ENCODE peak calls at places on chromosomes 16 and 17, in nine cellular contexts. K is upper lobe of right lung, S is colonic mucosa, Q is gastrocnemius medialis, G is keratinocyte, P is tibial nerve, N is stomach, Z is A549, B is transverse colon. W is an unnamed sample.

GRCh38 chr16:12124742-12125141 is 148.2 kb downstream of the SNX29 start:
- DNase-seq in P (no peak), G (no peak), S (no peak), K (no peak), B (no peak), Q (no peak), Z (no peak), N (no peak), W (no peak)

GRCh38 chr17:35011671-35012216 is 31.4 kb downstream of the LIG3 start:
- DNase-seq in Q (peak; percentile 63), Z (no peak), S (no peak), N (no peak), P (no peak), G (no peak), B (no peak), K (no peak), W (no peak)

GRCh38 chr16:5551909-5552308 is 454.3 kb upstream of the EEF2KMT start:
- DNase-seq in Z (no peak), Q (no peak), G (no peak), P (no peak), B (no peak), K (no peak), S (no peak), N (no peak), W (no peak)

GRCh38 chr17:63853260-63853659 is 10.8 kb upstream of the SMARCD2 start:
- DNase-seq in Z (no peak), G (no peak), B (no peak), Q (no peak), S (no peak), P (no peak), K (no peak), N (no peak), W (no peak)

GRCh38 chr16:12314786-12315185 is 338.3 kb downstream of the SNX29 start:
- DNase-seq in B (no peak), Q (no peak), S (no peak), Z (no peak), N (no peak), G (peak; percentile 33), P (no peak), K (no peak), W (no peak)

GRCh38 chr16:24257965-24258364 is 1.8 kb downstream of the CACNG3 start:
- DNase-seq in P (no peak), K (no peak), N (no peak), Z (peak; percentile 7), S (no peak), Q (no peak), B (no peak), G (no peak), W (no peak)

GRCh38 chr16:66651965-66652364 is 44.6 kb downstream of the CMTM4 start:
- DNase-seq in S (no peak), N (peak; percentile 32), Q (no peak), K (peak; percentile 37), Z (no peak), B (no peak), P (no peak), G (no peak), W (no peak)

GRCh38 chr16:2090819-2091721 is 43.3 kb downstream of the TSC2 start:
- DNase-seq in K (peak; percentile 92), Z (peak; percentile 66), N (peak; percentile 94), S (peak; percentile 91), Q (peak; percentile 66), B (peak; percentile 93), G (peak; percentile 41), P (peak; percentile 36), W (peak; percentile 92)

GRCh38 chr16:27482397-27483082 is 67.2 kb downstream of the GTF3C1 start:
- DNase-seq in G (no peak), P (no peak), S (no peak), Q (peak; percentile 46), Z (no peak), N (no peak), B (no peak), K (no peak), W (no peak)

GRCh38 chr16:69823831-69824563 is 61.9 kb downstream of the WWP2 start:
- DNase-seq in B (peak; percentile 26), N (peak; percentile 69), Q (no peak), S (no peak), K (peak; percentile 62), G (no peak), Z (no peak), P (no peak), W (no peak)

GRCh38 chr16:27759301-27759871 is 209.4 kb downstream of the KATNIP start:
- DNase-seq in Q (no peak), B (no peak), N (no peak), Z (no peak), K (no peak), P (no peak), G (no peak), S (no peak), W (no peak)

GRCh38 chr16:83813818-83814653 is 6.3 kb downstream of the HSBP1 start:
- DNase-seq in G (no peak), Z (peak; percentile 40), S (no peak), N (no peak), P (peak; percentile 36), Q (no peak), B (peak; percentile 52), K (no peak), W (no peak)

GRCh38 chr17:42132941-42133340 is 10.3 kb downstream of the HSPB9 start:
- DNase-seq in S (peak; percentile 77), N (peak; percentile 81), B (peak; percentile 77), Q (peak; percentile 53), P (no peak), K (peak; percentile 89), Z (no peak), G (no peak), W (peak; percentile 78)

GRCh38 chr16:65125322-65125721 is 3.5 kb upstream of the CDH11 start:
- DNase-seq in N (no peak), Z (no peak), P (no peak), Q (no peak), S (no peak), K (no peak), G (no peak), B (no peak), W (no peak)
- H3K4me3 ChIP-seq in N (no peak overlapping the region), Z (no peak overlapping the region), P (no peak overlapping the region), Q (no peak overlapping the region), S (no peak overlapping the region), K (no peak overlapping the region), G (no peak overlapping the region), B (no peak overlapping the region), W (no peak overlapping the region)

GRCh38 chr16:86965331-86965730 is 351.9 kb downstream of the C16orf95 start:
- DNase-seq in B (no peak), Z (no peak), S (no peak), P (no peak), G (no peak), Q (no peak), K (no peak), N (no peak), W (no peak)

GRCh38 chr16:86965840-86966239 is 351.4 kb downstream of the C16orf95 start:
- DNase-seq in P (no peak), Z (no peak), K (no peak), B (no peak), S (no peak), G (no peak), N (no peak), Q (no peak), W (no peak)

GRCh38 chr16:86962913-86963312 is 354.3 kb downstream of the C16orf95 start:
- DNase-seq in Z (no peak), P (no peak), S (no peak), G (no peak), B (no peak), Q (no peak), K (no peak), N (no peak), W (no peak)

GRCh38 chr16:86963600-86964575 is 353.3 kb downstream of the C16orf95 start:
- DNase-seq in P (no peak), N (no peak), S (no peak), B (no peak), Z (no peak), K (no peak), Q (no peak), G (no peak), W (no peak)

DNA sequence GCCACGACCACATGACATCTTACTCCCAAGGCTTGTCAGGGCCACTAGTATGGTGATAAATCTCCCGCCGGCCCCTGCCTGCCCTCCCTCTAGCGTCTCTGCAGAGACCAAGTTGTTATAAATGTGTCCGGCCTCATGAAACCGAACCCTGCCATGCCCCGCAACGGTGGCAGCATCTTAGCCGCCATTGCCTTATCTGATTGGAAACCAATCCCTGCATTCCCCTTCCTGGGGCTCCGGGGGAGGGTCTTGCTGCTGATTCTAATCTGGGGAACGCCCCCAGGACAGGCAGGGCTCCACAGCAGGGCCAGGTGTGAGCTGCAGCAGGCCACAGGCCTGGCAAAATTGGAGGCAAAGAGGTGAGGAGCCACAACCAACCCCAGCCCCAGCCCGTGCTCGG is 352.3 kb downstream of the C16orf95 start:
- DNase-seq in K (no peak), S (no peak), G (no peak), B (no peak), P (no peak), Q (no peak), Z (no peak), N (no peak), W (no peak)
- H3K4me1 ChIP-seq in K (no peaks in the 10 kb centered on the region), S (no peaks in the 10 kb centered on the region), G (no peaks in the 10 kb centered on the region), B (no peaks in the 10 kb centered on the region), P (no peaks in the 10 kb centered on the region), Q (no peaks in the 10 kb centered on the region), Z (no peaks in the 10 kb centered on the region), N (no peaks in the 10 kb centered on the region), W (no peaks in the 10 kb centered on the region)

DNA sequence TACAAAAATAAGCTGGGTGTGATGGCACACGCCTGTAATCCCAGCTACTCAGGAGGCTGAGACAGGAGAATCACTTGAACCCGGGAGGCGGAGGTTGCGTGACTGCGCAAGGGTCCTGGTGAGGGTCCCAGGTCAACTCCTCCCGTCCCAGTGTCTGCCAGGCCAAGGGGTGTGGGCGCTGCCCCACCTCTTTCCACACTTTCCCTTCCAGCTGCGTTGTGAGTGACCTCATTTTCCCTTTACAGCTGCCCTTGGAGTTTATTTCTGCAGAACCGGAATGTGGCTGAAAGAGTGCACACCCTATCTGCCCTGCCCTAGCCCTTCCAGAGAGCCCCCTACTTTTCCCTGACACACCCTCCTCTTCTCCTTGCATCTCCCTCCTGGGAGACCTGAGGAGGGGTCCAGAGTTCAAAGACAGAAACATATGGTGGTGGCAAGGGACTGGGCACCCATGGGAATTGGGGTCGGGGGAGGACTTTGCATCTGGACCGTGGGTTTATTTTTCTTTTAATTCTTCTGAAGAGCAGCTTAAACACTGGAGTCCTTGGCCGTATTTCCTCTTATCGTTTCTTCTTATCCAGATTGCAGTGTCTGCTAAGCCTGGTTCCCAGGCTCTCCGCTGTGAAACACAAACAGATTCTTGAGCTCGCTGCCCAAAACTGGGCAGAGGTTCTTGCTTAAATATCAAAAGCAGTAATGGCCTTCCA is 20.9 kb downstream of the MRC2 start:
- DNase-seq in P (no peak), N (no peak), K (peak; percentile 16), S (no peak), G (no peak), Q (no peak), B (no peak), Z (no peak), W (no peak)
- H3K4me3 ChIP-seq in P (no peak overlapping the region), N (no peak overlapping the region), K (no peak overlapping the region), S (no peak overlapping the region), G (no peak overlapping the region), Q (no peak overlapping the region), B (no peak overlapping the region), Z (no peak overlapping the region), W (no peak overlapping the region)

DNA sequence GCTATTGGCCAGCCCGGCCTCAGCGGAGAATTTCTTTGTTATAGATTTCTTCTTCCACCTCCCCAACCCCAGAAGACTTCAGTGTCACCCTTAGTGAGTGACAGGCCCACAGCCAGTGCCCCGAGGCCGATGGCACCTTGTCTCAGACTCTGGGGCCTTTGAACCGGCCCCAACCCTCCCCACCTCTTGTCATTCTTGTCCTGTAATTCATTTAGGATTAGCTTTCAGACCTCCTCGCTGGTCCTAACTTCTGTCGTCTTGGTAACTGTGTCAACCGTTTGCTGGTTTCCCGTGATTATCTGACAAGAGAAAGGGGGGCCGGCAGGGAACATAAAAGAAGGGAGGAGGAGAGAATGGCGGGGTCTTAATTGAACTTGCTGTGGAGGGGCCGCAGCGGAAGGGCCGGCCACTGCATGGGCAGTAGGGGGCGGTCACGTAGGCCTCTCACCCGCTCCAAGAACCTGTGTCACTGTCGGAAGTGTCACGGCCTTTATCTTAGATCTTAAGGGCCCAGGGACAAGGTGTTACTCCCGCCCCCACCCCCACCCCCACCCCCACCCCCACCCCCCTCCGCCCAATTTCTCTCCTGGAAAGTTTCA is 46.5 kb upstream of the GSE1 start:
- DNase-seq in Q (no peak), S (peak; percentile 60), N (no peak), B (peak; percentile 55), K (no peak), Z (no peak), G (no peak), P (no peak), W (no peak)
- H3K4me1 ChIP-seq in Q (peaks cover 26% of the 10 kb centered on the region), S (peaks cover 58% of the 10 kb centered on the region), N (peaks cover 78% of the 10 kb centered on the region), B (peaks cover 94% of the 10 kb centered on the region), K (peaks cover 90% of the 10 kb centered on the region), Z (peaks cover 13% of the 10 kb centered on the region), G (no peaks in the 10 kb centered on the region), P (no peaks in the 10 kb centered on the region), W (peaks cover 80% of the 10 kb centered on the region)